ENCODE peak calls at places on chromosomes 7 and 10, in nine cellular contexts. One of them, this sample, is unnamed.

GRCh38 chr10:13957856-13958255 is 371.1 kb downstream of the PRPF18 start:
- DNase-seq in dorsolateral prefrontal cortex: no peak
- DNase-seq in CD4-positive, alpha-beta T cell: no peak
- DNase-seq in fibroblast of lung: no peak
- DNase-seq in cardiac muscle cell: no peak
- DNase-seq in AG09309: no peak
- DNase-seq in psoas muscle: no peak
- DNase-seq in left ventricle myocardium inferior: no peak
- DNase-seq in GM13977: no peak
- DNase-seq in this sample: no peak

GRCh38 chr7:30869794-30870491 is 41.7 kb upstream of the AQP1 start:
- DNase-seq in dorsolateral prefrontal cortex: no peak
- DNase-seq in CD4-positive, alpha-beta T cell: no peak
- DNase-seq in fibroblast of lung: no peak
- DNase-seq in cardiac muscle cell: no peak
- DNase-seq in AG09309: no peak
- DNase-seq in psoas muscle: no peak
- DNase-seq in left ventricle myocardium inferior: peak; percentile 42
- DNase-seq in GM13977: no peak
- DNase-seq in this sample: no peak

GRCh38 chr7:139995034-139995915 is 67.5 kb downstream of the PARP12 start:
- DNase-seq in dorsolateral prefrontal cortex: peak; percentile 90
- DNase-seq in CD4-positive, alpha-beta T cell: no peak
- DNase-seq in fibroblast of lung: peak; percentile 77
- DNase-seq in cardiac muscle cell: peak; percentile 36
- DNase-seq in AG09309: no peak
- DNase-seq in psoas muscle: no peak
- DNase-seq in left ventricle myocardium inferior: peak; percentile 42
- DNase-seq in GM13977: no peak
- DNase-seq in this sample: peak; percentile 30

GRCh38 chr10:62021978-62022802 is 120.7 kb downstream of the ARID5B start:
- DNase-seq in dorsolateral prefrontal cortex: no peak
- DNase-seq in CD4-positive, alpha-beta T cell: no peak
- DNase-seq in fibroblast of lung: no peak
- DNase-seq in cardiac muscle cell: no peak
- DNase-seq in AG09309: no peak
- DNase-seq in psoas muscle: no peak
- DNase-seq in left ventricle myocardium inferior: no peak
- DNase-seq in GM13977: no peak
- DNase-seq in this sample: no peak

GRCh38 chr10:52949899-52950298 is 177.3 kb upstream of the MBL2 start:
- DNase-seq in dorsolateral prefrontal cortex: no peak
- DNase-seq in CD4-positive, alpha-beta T cell: no peak
- DNase-seq in fibroblast of lung: no peak
- DNase-seq in cardiac muscle cell: peak; percentile 10
- DNase-seq in AG09309: no peak
- DNase-seq in psoas muscle: no peak
- DNase-seq in left ventricle myocardium inferior: no peak
- DNase-seq in GM13977: no peak
- DNase-seq in this sample: peak; percentile 1

GRCh38 chr7:27182861-27183681 is 2.0 kb downstream of the HOXA11 start:
- DNase-seq in dorsolateral prefrontal cortex: no peak
- DNase-seq in CD4-positive, alpha-beta T cell: no peak
- DNase-seq in fibroblast of lung: no peak
- DNase-seq in cardiac muscle cell: no peak
- DNase-seq in AG09309: no peak
- DNase-seq in psoas muscle: no peak
- DNase-seq in left ventricle myocardium inferior: no peak
- DNase-seq in GM13977: no peak
- DNase-seq in this sample: no peak

GRCh38 chr7:45682836-45683555 is 108.8 kb downstream of the ADCY1 start:
- DNase-seq in dorsolateral prefrontal cortex: peak; percentile 39
- DNase-seq in CD4-positive, alpha-beta T cell: no peak
- DNase-seq in fibroblast of lung: no peak
- DNase-seq in cardiac muscle cell: no peak
- DNase-seq in AG09309: no peak
- DNase-seq in psoas muscle: no peak
- DNase-seq in left ventricle myocardium inferior: no peak
- DNase-seq in GM13977: no peak
- DNase-seq in this sample: no peak

GRCh38 chr7:74059681-74060588 is 23.7 kb upstream of the LIMK1 start:
- DNase-seq in dorsolateral prefrontal cortex: no peak
- DNase-seq in CD4-positive, alpha-beta T cell: no peak
- DNase-seq in fibroblast of lung: no peak
- DNase-seq in cardiac muscle cell: no peak
- DNase-seq in AG09309: no peak
- DNase-seq in psoas muscle: no peak
- DNase-seq in left ventricle myocardium inferior: no peak
- DNase-seq in GM13977: no peak
- DNase-seq in this sample: no peak

GRCh38 chr7:90688826-90689225 is 92.7 kb downstream of the CDK14 start:
- DNase-seq in dorsolateral prefrontal cortex: no peak
- DNase-seq in CD4-positive, alpha-beta T cell: no peak
- DNase-seq in fibroblast of lung: no peak
- DNase-seq in cardiac muscle cell: peak; percentile 25
- DNase-seq in AG09309: no peak
- DNase-seq in psoas muscle: no peak
- DNase-seq in left ventricle myocardium inferior: no peak
- DNase-seq in GM13977: no peak
- DNase-seq in this sample: no peak

GRCh38 chr7:73737491-73738219 is 947 bp downstream of the ABHD11 start:
- DNase-seq in dorsolateral prefrontal cortex: no peak
- DNase-seq in CD4-positive, alpha-beta T cell: no peak
- DNase-seq in fibroblast of lung: no peak
- DNase-seq in cardiac muscle cell: no peak
- DNase-seq in AG09309: no peak
- DNase-seq in psoas muscle: no peak
- DNase-seq in left ventricle myocardium inferior: no peak
- DNase-seq in GM13977: peak; percentile 24
- DNase-seq in this sample: no peak

GRCh38 chr10:10786334-10787090 is 231.2 kb upstream of the CELF2 start:
- DNase-seq in dorsolateral prefrontal cortex: no peak
- DNase-seq in CD4-positive, alpha-beta T cell: no peak
- DNase-seq in fibroblast of lung: peak; percentile 71
- DNase-seq in cardiac muscle cell: no peak
- DNase-seq in AG09309: peak; percentile 29
- DNase-seq in psoas muscle: no peak
- DNase-seq in left ventricle myocardium inferior: no peak
- DNase-seq in GM13977: no peak
- DNase-seq in this sample: peak; percentile 32

GRCh38 chr7:127417346-127417745 is 24.8 kb upstream of the ZNF800 start:
- DNase-seq in dorsolateral prefrontal cortex: no peak
- DNase-seq in CD4-positive, alpha-beta T cell: no peak
- DNase-seq in fibroblast of lung: no peak
- DNase-seq in cardiac muscle cell: no peak
- DNase-seq in AG09309: no peak
- DNase-seq in psoas muscle: no peak
- DNase-seq in left ventricle myocardium inferior: no peak
- DNase-seq in GM13977: peak; percentile 45
- DNase-seq in this sample: no peak
- TF ChIP-seq CTCF in dorsolateral prefrontal cortex: no peak
- TF ChIP-seq CTCF in CD4-positive, alpha-beta T cell: no peak
- TF ChIP-seq CTCF in fibroblast of lung: no peak
- TF ChIP-seq CTCF in cardiac muscle cell: no peak
- TF ChIP-seq CTCF in AG09309: no peak
- TF ChIP-seq CTCF in psoas muscle: no peak
- TF ChIP-seq CTCF in left ventricle myocardium inferior: no peak
- TF ChIP-seq CTCF in GM13977: no peak
- TF ChIP-seq CTCF in this sample: no peak

GRCh38 chr10:70404906-70405824 is 1.2 kb downstream of the EIF4EBP2 start:
- DNase-seq in dorsolateral prefrontal cortex: peak; percentile 38
- DNase-seq in CD4-positive, alpha-beta T cell: no peak
- DNase-seq in fibroblast of lung: peak; percentile 99
- DNase-seq in cardiac muscle cell: peak; percentile 57
- DNase-seq in AG09309: peak; percentile 96
- DNase-seq in psoas muscle: peak; percentile 79
- DNase-seq in left ventricle myocardium inferior: peak; percentile 77
- DNase-seq in GM13977: peak; percentile 66
- DNase-seq in this sample: peak; percentile 90
- TF ChIP-seq CTCF in dorsolateral prefrontal cortex: no peak
- TF ChIP-seq CTCF in CD4-positive, alpha-beta T cell: no peak
- TF ChIP-seq CTCF in fibroblast of lung: no peak
- TF ChIP-seq CTCF in cardiac muscle cell: no peak
- TF ChIP-seq CTCF in AG09309: no peak
- TF ChIP-seq CTCF in psoas muscle: no peak
- TF ChIP-seq CTCF in left ventricle myocardium inferior: no peak
- TF ChIP-seq CTCF in GM13977: no peak
- TF ChIP-seq CTCF in this sample: no peak

GRCh38 chr10:2137549-2138174 is 400.3 kb upstream of the ADARB2 start:
- DNase-seq in dorsolateral prefrontal cortex: no peak
- DNase-seq in CD4-positive, alpha-beta T cell: no peak
- DNase-seq in fibroblast of lung: no peak
- DNase-seq in cardiac muscle cell: peak; percentile 52
- DNase-seq in AG09309: no peak
- DNase-seq in psoas muscle: no peak
- DNase-seq in left ventricle myocardium inferior: no peak
- DNase-seq in GM13977: no peak
- DNase-seq in this sample: peak; percentile 4
- TF ChIP-seq CTCF in dorsolateral prefrontal cortex: no peak
- TF ChIP-seq CTCF in CD4-positive, alpha-beta T cell: no peak
- TF ChIP-seq CTCF in fibroblast of lung: no peak
- TF ChIP-seq CTCF in cardiac muscle cell: no peak
- TF ChIP-seq CTCF in AG09309: no peak
- TF ChIP-seq CTCF in psoas muscle: no peak
- TF ChIP-seq CTCF in left ventricle myocardium inferior: no peak
- TF ChIP-seq CTCF in GM13977: peak; percentile 34
- TF ChIP-seq CTCF in this sample: peak; percentile 19

DNA sequence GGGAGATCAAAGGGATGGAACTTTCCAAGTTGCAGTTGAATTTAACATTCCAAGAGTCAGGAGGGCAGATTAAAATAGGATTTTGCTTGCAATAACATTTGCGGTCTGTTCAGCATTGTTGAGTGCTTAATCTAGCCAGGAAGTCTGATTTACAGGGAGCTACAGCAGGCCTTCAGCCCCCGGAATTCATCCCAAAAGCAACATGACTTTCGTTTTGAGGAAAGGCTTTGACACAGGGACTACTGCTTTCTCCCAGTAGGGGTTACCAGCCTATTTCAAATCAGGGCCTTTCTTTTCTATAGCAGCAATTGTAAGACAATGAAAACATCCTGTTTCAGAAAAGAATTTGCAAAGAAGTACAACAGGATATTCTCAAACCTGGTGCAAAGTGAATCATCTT is 279.7 kb upstream of the PITRM1 start:
- DNase-seq in dorsolateral prefrontal cortex: no peak
- DNase-seq in CD4-positive, alpha-beta T cell: no peak
- DNase-seq in fibroblast of lung: peak; percentile 98
- DNase-seq in cardiac muscle cell: no peak
- DNase-seq in AG09309: peak; percentile 82
- DNase-seq in psoas muscle: no peak
- DNase-seq in left ventricle myocardium inferior: no peak
- DNase-seq in GM13977: no peak
- DNase-seq in this sample: peak; percentile 98
- TF ChIP-seq CTCF in dorsolateral prefrontal cortex: peak; percentile 50
- TF ChIP-seq CTCF in CD4-positive, alpha-beta T cell: peak; percentile 38
- TF ChIP-seq CTCF in fibroblast of lung: peak; percentile 64
- TF ChIP-seq CTCF in cardiac muscle cell: peak; percentile 69
- TF ChIP-seq CTCF in AG09309: peak; percentile 54
- TF ChIP-seq CTCF in psoas muscle: peak; percentile 23
- TF ChIP-seq CTCF in left ventricle myocardium inferior: peak; percentile 65
- TF ChIP-seq CTCF in GM13977: peak; percentile 27
- TF ChIP-seq CTCF in this sample: peak; percentile 63

DNA sequence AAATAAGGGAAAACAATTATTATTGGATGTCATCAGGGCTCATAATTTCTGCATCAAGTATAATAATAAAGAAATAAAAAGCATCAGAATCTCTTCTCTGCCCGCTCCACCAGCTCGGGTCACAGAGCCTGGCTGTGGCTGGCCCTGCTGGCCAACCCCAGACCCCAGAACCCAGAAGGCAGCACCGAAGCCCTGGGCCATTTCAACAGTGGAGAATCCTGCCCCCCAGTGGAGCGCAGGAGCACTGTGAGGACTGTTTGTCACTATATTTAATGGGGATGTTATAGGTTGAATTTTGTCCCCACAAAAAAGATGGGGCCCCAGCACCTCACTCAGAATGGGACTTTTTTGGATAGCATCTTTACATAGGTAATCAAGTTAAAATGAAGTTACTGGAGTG is 27.3 kb downstream of the DENND11 start:
- DNase-seq in dorsolateral prefrontal cortex: no peak
- DNase-seq in CD4-positive, alpha-beta T cell: no peak
- DNase-seq in fibroblast of lung: no peak
- DNase-seq in cardiac muscle cell: no peak
- DNase-seq in AG09309: no peak
- DNase-seq in psoas muscle: no peak
- DNase-seq in left ventricle myocardium inferior: no peak
- DNase-seq in GM13977: no peak
- DNase-seq in this sample: peak; percentile 6
- TF ChIP-seq CTCF in dorsolateral prefrontal cortex: peak; percentile 67
- TF ChIP-seq CTCF in CD4-positive, alpha-beta T cell: no peak
- TF ChIP-seq CTCF in fibroblast of lung: no peak
- TF ChIP-seq CTCF in cardiac muscle cell: peak; percentile 42
- TF ChIP-seq CTCF in AG09309: peak; percentile 24
- TF ChIP-seq CTCF in psoas muscle: peak; percentile 9
- TF ChIP-seq CTCF in left ventricle myocardium inferior: peak; percentile 45
- TF ChIP-seq CTCF in GM13977: peak; percentile 44
- TF ChIP-seq CTCF in this sample: peak; percentile 51

DNA sequence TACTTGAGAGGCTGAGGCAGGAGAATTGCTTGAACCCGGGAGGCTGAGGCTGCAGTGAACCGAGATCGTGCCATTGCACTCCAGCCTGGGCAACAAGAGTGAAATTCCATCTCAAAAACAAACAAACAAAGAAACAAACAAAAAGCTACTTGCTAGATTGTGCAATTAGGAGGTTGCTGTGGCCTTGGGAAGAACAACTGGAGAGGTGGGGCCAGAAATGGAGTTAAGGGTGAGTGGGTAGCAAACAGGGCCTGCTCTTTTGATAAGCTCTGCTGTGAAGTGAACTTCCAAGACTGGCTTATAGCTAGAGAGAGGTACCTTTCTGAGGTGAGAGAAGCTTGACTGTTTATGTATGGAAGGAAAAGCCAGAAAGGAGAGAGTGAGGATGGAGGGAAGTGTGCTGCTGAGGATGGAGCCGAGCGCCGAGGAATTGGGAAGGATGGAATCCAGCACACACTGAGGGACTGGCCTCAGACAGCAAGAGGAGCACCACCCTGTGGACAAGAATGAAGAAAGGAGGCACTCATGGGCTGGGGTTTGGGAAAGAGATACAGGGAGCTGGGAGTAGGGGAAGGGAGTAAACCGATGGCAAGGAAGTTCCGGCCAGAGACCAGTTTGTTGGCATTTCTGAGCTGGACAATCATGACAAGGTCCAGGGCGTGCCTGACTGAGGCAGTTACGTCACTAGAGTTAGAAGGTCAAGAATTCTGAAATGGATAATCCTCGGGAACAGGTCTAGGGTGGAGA is 7.0 kb upstream of the RPEL1 start:
- DNase-seq in dorsolateral prefrontal cortex: no peak
- DNase-seq in CD4-positive, alpha-beta T cell: no peak
- DNase-seq in fibroblast of lung: peak; percentile 53
- DNase-seq in cardiac muscle cell: peak; percentile 42
- DNase-seq in AG09309: no peak
- DNase-seq in psoas muscle: no peak
- DNase-seq in left ventricle myocardium inferior: no peak
- DNase-seq in GM13977: no peak
- DNase-seq in this sample: no peak
- TF ChIP-seq CTCF in dorsolateral prefrontal cortex: no peak
- TF ChIP-seq CTCF in CD4-positive, alpha-beta T cell: no peak
- TF ChIP-seq CTCF in fibroblast of lung: peak; percentile 59
- TF ChIP-seq CTCF in cardiac muscle cell: peak; percentile 69
- TF ChIP-seq CTCF in AG09309: peak; percentile 76
- TF ChIP-seq CTCF in psoas muscle: peak; percentile 16
- TF ChIP-seq CTCF in left ventricle myocardium inferior: peak; percentile 57
- TF ChIP-seq CTCF in GM13977: no peak
- TF ChIP-seq CTCF in this sample: no peak

This sample was measured in astrocyte of the spinal cord.